ENCODE peak calls at places on chromosomes 11 and 22, in four cellular contexts. L is tibial nerve, V is Calu3, K is uterus. D is an unnamed sample.

GRCh38 chr22:29146771-29147170 is 58.9 kb upstream of the EMID1 start:
- DNase-seq in K (no peak), V (no peak), L (no peak), D (no peak)

GRCh38 chr11:67667490-67668190 is 6.8 kb downstream of the ALDH3B2 start:
- DNase-seq in K (no peak), V (no peak), L (no peak), D (no peak)

GRCh38 chr11:89436071-89436470 is 55.1 kb downstream of the NOX4 start:
- DNase-seq in V (no peak), K (no peak), L (no peak), D (peak; percentile 15)

GRCh38 chr22:48664586-48664985 is 1163.1 kb downstream of the BRD1 start:
- DNase-seq in K (no peak), L (no peak), V (no peak), D (no peak)

GRCh38 chr22:43014062-43014875 is 680 bp downstream of the PACSIN2 start:
- DNase-seq in L (no peak), V (peak; percentile 54), K (peak; percentile 44), D (no peak)

GRCh38 chr11:11482726-11483125 is 129.7 kb upstream of the CSNK2A3 start:
- DNase-seq in K (no peak), V (no peak), L (no peak), D (no peak)

GRCh38 chr11:119751281-119752060 is 22.5 kb upstream of the NECTIN1 start:
- DNase-seq in L (no peak), V (no peak), K (no peak), D (no peak)

GRCh38 chr11:64642418-64642735 is 51.4 kb downstream of the SLC22A12 start:
- DNase-seq in L (no peak), K (no peak), V (no peak), D (no peak)

GRCh38 chr22:38313384-38313955 is 3.8 kb downstream of the CSNK1E start:
- DNase-seq in L (no peak), V (no peak), K (peak; percentile 85), D (peak; percentile 84)

GRCh38 chr11:76321820-76322524 is 59.0 kb downstream of the THAP12 start:
- DNase-seq in K (no peak), V (no peak), L (no peak), D (no peak)

GRCh38 chr11:123740787-123741158 is 687 bp downstream of the ZNF202 start:
- DNase-seq in K (no peak), L (no peak), V (no peak), D (no peak)